ENCODE peak calls at places on chromosomes 3 and 15, in seven cellular contexts. E is suprapubic skin, B is SHP77, V is NCI-H1105, X is renal cortical epithelial cell, P is K562, D is posterior vena cava. C is an unnamed sample.

GRCh38 chr15:67524235-67524634 is 3.3 kb downstream of the C15orf61 start:
- DNase-seq in E (no peak), B (no peak), V (no peak), X (no peak), P (no peak), D (no peak), C (no peak)

GRCh38 chr3:73435055-73435454 is 189.7 kb downstream of the PDZRN3 start:
- DNase-seq in E (no peak), B (no peak), V (no peak), X (no peak), P (no peak), D (no peak), C (no peak)

GRCh38 chr3:150798122-150798618 is 35.2 kb upstream of the SIAH2 start:
- DNase-seq in E (no peak), B (no peak), V (no peak), X (peak; percentile 91), P (no peak), D (no peak), C (no peak)

GRCh38 chr3:132343018-132343612 is 25.9 kb downstream of the ACP3 start:
- DNase-seq in E (no peak), B (peak; percentile 29), V (peak; percentile 75), X (peak; percentile 72), P (peak; percentile 24), D (no peak), C (peak; percentile 54)

GRCh38 chr3:104907507-104907906 is 459.2 kb upstream of the ALCAM start:
- DNase-seq in E (no peak), B (no peak), V (no peak), X (peak; percentile 78), P (no peak), D (no peak), C (no peak)

GRCh38 chr15:80679167-80679804 is 15.8 kb upstream of the ABHD17C start:
- DNase-seq in E (no peak), B (no peak), V (no peak), X (no peak), P (no peak), D (no peak), C (no peak)

GRCh38 chr15:79218588-79219200 is 63.8 kb upstream of the ANKRD34C start:
- DNase-seq in E (no peak), B (no peak), V (no peak), X (no peak), P (peak; percentile 22), D (no peak), C (peak; percentile 48)

GRCh38 chr3:4825572-4826236 is 153.5 kb upstream of the BHLHE40 start:
- DNase-seq in E (no peak), B (no peak), V (no peak), X (no peak), P (peak; percentile 67), D (no peak), C (no peak)

GRCh38 chr3:102123590-102124190 is 274.4 kb downstream of the NFKBIZ start:
- DNase-seq in E (no peak), B (no peak), V (no peak), X (no peak), P (no peak), D (no peak), C (no peak)

GRCh38 chr3:150844484-150844883 is 60.8 kb downstream of the MINDY4B start:
- DNase-seq in E (no peak), B (no peak), V (no peak), X (peak; percentile 4), P (no peak), D (no peak), C (no peak)

GRCh38 chr3:140242818-140243276 is 307.9 kb downstream of the CLSTN2 start:
- DNase-seq in E (no peak), B (no peak), V (peak; percentile 88), X (peak; percentile 94), P (no peak), D (no peak), C (no peak)

GRCh38 chr15:49815937-49816336 is 195.1 kb downstream of the DTWD1 start:
- DNase-seq in E (no peak), B (no peak), V (no peak), X (peak; percentile 18), P (no peak), D (no peak), C (no peak)

GRCh38 chr15:57752426-57752825 is 45.9 kb downstream of the POLR2M start:
- DNase-seq in E (no peak), B (no peak), V (no peak), X (no peak), P (no peak), D (no peak), C (no peak)

GRCh38 chr3:196227629-196228493 is 11.5 kb downstream of the SLC51A start:
- DNase-seq in E (no peak), B (no peak), V (no peak), X (peak; percentile 19), P (peak; percentile 37), D (peak; percentile 71), C (peak; percentile 26)

GRCh38 chr15:60479361-60479684 is 381 bp upstream of the ICE2 start:
- DNase-seq in E (no peak), B (peak; percentile 41), V (no peak), X (no peak), P (no peak), D (no peak), C (no peak)

GRCh38 chr3:152595975-152596832 is 238.7 kb upstream of the P2RY1 start:
- DNase-seq in E (no peak), B (no peak), V (no peak), X (peak; percentile 79), P (peak; percentile 72), D (no peak), C (no peak)